ENCODE peak calls at places on chromosomes 4 and X, in five cellular contexts. C is IMR-90; R is choroid plexus epithelial cell; V is cardiac muscle cell; T is CD4-positive, alpha-beta T cell. W is an unnamed sample.

GRCh38 chrX:103417933-103418332 is 41.6 kb downstream of the BEX3 start:
- DNase-seq in T (no peak), V (no peak), R (no peak), C (peak; percentile 31), W (no peak)

GRCh38 chrX:106802388-106803275 is at the start of gene TBC1D8B:
- DNase-seq in R (peak; percentile 93), T (no peak), C (peak; percentile 92), V (peak; percentile 94), W (peak; percentile 68)

GRCh38 chrX:130086414-130087207 is 23.7 kb downstream of the ELF4 start:
- DNase-seq in C (no peak), V (no peak), T (peak; percentile 58), R (no peak), W (no peak)

GRCh38 chrX:15938072-15938471 is 83.5 kb upstream of the AP1S2 start:
- DNase-seq in T (no peak), V (no peak), R (no peak), C (no peak), W (no peak)

GRCh38 chrX:9532349-9532748 is 67.5 kb downstream of the TBL1X start:
- DNase-seq in T (no peak), V (peak; percentile 80), R (peak; percentile 51), C (peak; percentile 23), W (no peak)

GRCh38 chr4:610411-611261 is 14.7 kb upstream of the PDE6B start:
- DNase-seq in T (no peak), R (peak; percentile 41), V (peak; percentile 11), C (peak; percentile 49), W (peak; percentile 59)

GRCh38 chr4:104015680-104016079 is 295.9 kb upstream of the TACR3 start:
- DNase-seq in T (no peak), C (no peak), V (peak; percentile 2), R (peak; percentile 1), W (no peak)

GRCh38 chr4:119025916-119026661 is 109.5 kb upstream of the MYOZ2 start:
- DNase-seq in V (peak; percentile 94), R (peak; percentile 97), T (no peak), C (peak; percentile 93), W (no peak)

GRCh38 chrX:47179221-47179927 is 14.3 kb upstream of the UBA1 start:
- DNase-seq in T (no peak), C (no peak), R (peak; percentile 22), V (peak; percentile 25), W (no peak)

GRCh38 chr4:107719211-107719926 is 665 bp downstream of the PAPSS1 start:
- DNase-seq in V (peak; percentile 51), C (peak; percentile 26), T (peak; percentile 16), R (peak; percentile 50), W (no peak)

GRCh38 chrX:101462892-101463291 is 22.4 kb upstream of the ARMCX4 start:
- DNase-seq in R (peak; percentile 62), V (peak; percentile 32), C (peak; percentile 24), T (no peak), W (no peak)

GRCh38 chrX:103678199-103678993 is 8.1 kb downstream of the MORF4L2 start:
- DNase-seq in T (no peak), R (no peak), C (peak; percentile 78), V (peak; percentile 67), W (no peak)

GRCh38 chr4:33722254-33722653 is 2522.1 kb downstream of the ARAP2 start:
- DNase-seq in V (peak; percentile 66), R (peak; percentile 95), T (no peak), C (no peak), W (no peak)

GRCh38 chr4:149521611-149522010 is 294.0 kb downstream of the IQCM start:
- DNase-seq in T (no peak), V (no peak), C (no peak), R (no peak), W (no peak)

GRCh38 chr4:76219299-76220055 is 5.9 kb upstream of the SCARB2 start:
- DNase-seq in C (peak; percentile 62), R (peak; percentile 85), V (peak; percentile 85), T (no peak), W (no peak)

GRCh38 chrX:65607070-65607742 is 60.2 kb upstream of the MSN start:
- DNase-seq in R (peak; percentile 71), V (peak; percentile 24), C (peak; percentile 42), T (no peak), W (no peak)

GRCh38 chr4:112213850-112214249 is 17.7 kb upstream of the AP1AR start:
- DNase-seq in V (peak; percentile 83), C (peak; percentile 90), T (no peak), R (peak; percentile 92), W (no peak)

GRCh38 chr4:7387925-7388324 is 46.8 kb downstream of the PSAPL1 start:
- DNase-seq in T (no peak), R (no peak), V (no peak), C (no peak), W (peak; percentile 40)

GRCh38 chr4:118285931-118286330 is 66.9 kb downstream of the PRSS12 start:
- DNase-seq in T (no peak), R (no peak), V (no peak), C (no peak), W (no peak)

GRCh38 chrX:3743821-3744439 is 30.5 kb upstream of the PRKX start:
- DNase-seq in T (peak; percentile 52), C (no peak), R (no peak), V (no peak), W (no peak)

GRCh38 chr4:147968641-147969040 is 236.8 kb downstream of the ARHGAP10 start:
- DNase-seq in C (peak; percentile 57), T (no peak), V (no peak), R (peak; percentile 19), W (no peak)

GRCh38 chrX:41142130-41142529 is 56.9 kb downstream of the USP9X start:
- DNase-seq in R (no peak), V (peak; percentile 15), T (no peak), C (no peak), W (no peak)

GRCh38 chrX:41131766-41132165 is 46.5 kb downstream of the USP9X start:
- DNase-seq in T (no peak), R (no peak), C (no peak), V (no peak), W (no peak)

GRCh38 chrX:41133551-41133950 is 48.3 kb downstream of the USP9X start:
- DNase-seq in C (no peak), R (no peak), V (no peak), T (no peak), W (no peak)

GRCh38 chrX:41137589-41137988 is 52.3 kb downstream of the USP9X start:
- DNase-seq in T (no peak), C (peak; percentile 19), V (no peak), R (no peak), W (no peak)
- TF ChIP-seq CTCF in T (peak; percentile 35), C (peak; percentile 48), V (peak; percentile 33), R (peak; percentile 46), W (peak; percentile 71)

GRCh38 chrX:68808686-68809357 is 20.0 kb upstream of the EFNB1 start:
- DNase-seq in V (peak; percentile 68), C (no peak), T (no peak), R (peak; percentile 31), W (no peak)
- TF ChIP-seq CTCF in V (peak; percentile 51), C (peak; percentile 26), T (no peak), R (peak; percentile 44), W (peak; percentile 63)

DNA sequence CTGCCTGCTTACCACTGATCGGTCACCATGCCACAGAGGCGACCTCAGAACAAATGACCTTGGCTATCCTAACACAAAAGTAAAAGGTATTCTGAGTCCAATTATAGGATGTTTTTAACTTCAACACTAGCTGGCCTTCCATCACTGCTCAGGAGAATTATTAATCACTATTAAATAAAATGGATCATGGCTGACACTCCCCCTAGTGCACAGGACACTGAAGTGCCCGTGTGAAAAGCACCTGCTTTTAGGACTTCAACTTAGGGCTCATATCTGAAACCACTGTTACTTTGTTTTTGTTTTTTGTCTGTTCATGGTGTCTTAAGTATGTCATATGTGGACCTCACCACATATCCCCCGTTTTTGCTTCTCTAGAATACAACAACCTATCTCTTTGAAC is 33.9 kb downstream of the STX18 start:
- DNase-seq in V (no peak), C (no peak), R (peak; percentile 61), T (no peak), W (no peak)
- TF ChIP-seq CTCF in V (peak; percentile 56), C (peak; percentile 36), R (peak; percentile 84), T (peak; percentile 24), W (peak; percentile 71)

DNA sequence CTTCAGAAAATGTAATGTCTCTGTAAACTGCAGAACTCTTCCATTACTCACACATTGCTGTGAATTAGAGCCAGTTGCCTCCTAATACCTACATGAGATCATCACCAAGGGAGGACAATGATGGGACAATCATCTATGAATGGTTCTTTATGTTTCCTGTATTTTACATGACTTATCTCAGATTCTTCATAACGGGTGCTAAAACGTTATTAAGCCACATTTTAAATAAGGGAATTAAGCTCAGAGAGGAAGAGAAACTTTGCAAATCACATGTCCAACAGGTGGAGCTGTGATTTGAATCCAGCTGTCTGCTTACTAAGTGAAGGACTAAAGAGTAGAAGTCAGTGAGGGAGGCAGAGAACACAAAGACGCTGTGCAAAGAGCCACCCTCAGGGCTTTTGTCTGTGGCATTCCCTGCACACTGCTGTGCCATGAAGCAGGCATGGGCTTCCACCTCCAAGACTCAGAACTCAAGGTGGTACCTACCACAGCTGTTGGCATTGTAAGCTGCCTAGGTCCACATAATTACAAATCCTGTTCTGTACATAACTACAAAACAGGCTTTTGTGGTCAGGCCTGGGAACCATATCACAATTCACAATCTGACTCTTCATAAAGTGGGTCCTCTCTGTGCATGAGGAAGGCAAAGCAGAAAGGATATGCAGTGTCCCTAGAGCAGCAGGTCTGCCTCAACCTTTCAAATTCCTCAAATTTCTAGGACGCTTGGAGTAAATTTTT is 12.8 kb downstream of the TBC1D9 start:
- DNase-seq in C (peak; percentile 57), R (peak; percentile 52), V (no peak), T (no peak), W (no peak)
- TF ChIP-seq CTCF in C (peak; percentile 17), R (peak; percentile 37), V (no peak), T (no peak), W (peak; percentile 38)

GRCh38 chrX:80011522-80011921 is 3.0 kb upstream of the TBX22 start:
- DNase-seq in C (no peak), T (no peak), V (no peak), R (no peak), W (no peak)
- TF ChIP-seq CTCF in C (no peak), T (no peak), V (no peak), R (no peak), W (no peak)

DNA sequence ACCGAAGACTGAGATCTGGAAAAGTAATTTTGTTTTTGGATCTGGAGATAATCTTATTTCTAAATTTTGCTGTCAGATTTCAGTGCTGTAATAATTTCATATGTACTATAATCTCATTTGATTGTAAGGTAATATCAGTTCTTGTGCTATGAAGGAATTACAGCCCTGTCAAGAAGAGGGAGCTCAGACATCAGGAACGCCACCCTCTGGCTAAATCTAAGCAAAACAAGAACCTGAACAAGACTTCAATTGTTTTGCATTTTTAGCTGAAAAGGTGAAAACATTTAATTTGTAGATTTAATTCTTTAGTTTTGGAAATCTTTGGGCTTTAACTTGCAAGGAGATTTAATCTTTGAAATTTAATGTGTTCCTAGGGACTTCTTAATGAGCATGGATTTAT is 525.4 kb upstream of the HS3ST1 start:
- DNase-seq in V (peak; percentile 80), C (no peak), T (no peak), R (peak; percentile 10), W (no peak)
- TF ChIP-seq CTCF in V (peak; percentile 75), C (no peak), T (no peak), R (peak; percentile 12), W (peak; percentile 76)

W was measured in type B pancreatic cell.